ENCODE peak calls at places on chromosome 11, in five cellular contexts. One of them, this sample, is unnamed.

GRCh38 chr11:11416502-11416901 is 63.5 kb upstream of the CSNK2A3 start:
- DNase-seq in HCT116: no peak
- DNase-seq in PC-9: no peak
- DNase-seq in fibroblast of lung: peak
- DNase-seq in keratinocyte: no peak
- DNase-seq in this sample: peak

GRCh38 chr11:116513894-116514293 is 258.9 kb downstream of the BUD13 start:
- DNase-seq in fibroblast of lung: peak
- DNase-seq in PC-9: no peak
- DNase-seq in HCT116: peak
- DNase-seq in keratinocyte: no peak
- DNase-seq in this sample: peak

GRCh38 chr11:79263001-79263400 is 177.8 kb downstream of the TENM4 start:
- DNase-seq in HCT116: no peak
- DNase-seq in fibroblast of lung: peak
- DNase-seq in PC-9: no peak
- DNase-seq in keratinocyte: no peak
- DNase-seq in this sample: no peak

GRCh38 chr11:66950113-66950535 is 8.1 kb downstream of the PC start:
- DNase-seq in PC-9: peak
- DNase-seq in keratinocyte: peak
- DNase-seq in HCT116: peak
- DNase-seq in fibroblast of lung: peak
- DNase-seq in this sample: no peak

GRCh38 chr11:57180141-57180561 is 1.6 kb upstream of the LRRC55 start:
- DNase-seq in fibroblast of lung: no peak
- DNase-seq in keratinocyte: no peak
- DNase-seq in PC-9: no peak
- DNase-seq in HCT116: no peak
- DNase-seq in this sample: no peak

GRCh38 chr11:47327949-47328348 is 24.6 kb downstream of the MYBPC3 start:
- DNase-seq in fibroblast of lung: no peak
- DNase-seq in HCT116: no peak
- DNase-seq in PC-9: no peak
- DNase-seq in keratinocyte: no peak
- DNase-seq in this sample: no peak

GRCh38 chr11:77353131-77353530 is 51.6 kb upstream of the GDPD4 start:
- DNase-seq in keratinocyte: no peak
- DNase-seq in fibroblast of lung: peak
- DNase-seq in PC-9: no peak
- DNase-seq in HCT116: no peak
- DNase-seq in this sample: no peak

GRCh38 chr11:111206472-111206871 is 39.1 kb upstream of the POU2AF2 start:
- DNase-seq in fibroblast of lung: peak
- DNase-seq in PC-9: peak
- DNase-seq in HCT116: no peak
- DNase-seq in keratinocyte: no peak
- DNase-seq in this sample: no peak

GRCh38 chr11:89381094-89381493 is 110.1 kb downstream of the NOX4 start:
- DNase-seq in fibroblast of lung: peak
- DNase-seq in HCT116: no peak
- DNase-seq in keratinocyte: peak
- DNase-seq in PC-9: peak
- DNase-seq in this sample: no peak

GRCh38 chr11:121422675-121423074 is 29.4 kb upstream of the SORL1 start:
- DNase-seq in fibroblast of lung: no peak
- DNase-seq in PC-9: no peak
- DNase-seq in keratinocyte: no peak
- DNase-seq in HCT116: no peak
- DNase-seq in this sample: no peak

GRCh38 chr11:122468965-122469364 is 186.6 kb upstream of the UBASH3B start:
- DNase-seq in PC-9: no peak
- DNase-seq in fibroblast of lung: no peak
- DNase-seq in keratinocyte: no peak
- DNase-seq in HCT116: no peak
- DNase-seq in this sample: no peak

GRCh38 chr11:105456950-105457349 is 152.9 kb upstream of the GRIA4 start:
- DNase-seq in PC-9: no peak
- DNase-seq in fibroblast of lung: no peak
- DNase-seq in HCT116: no peak
- DNase-seq in keratinocyte: no peak
- DNase-seq in this sample: no peak

GRCh38 chr11:121575250-121575962 is 122.6 kb upstream of the SORL1-AS1 start:
- DNase-seq in PC-9: no peak
- DNase-seq in fibroblast of lung: peak
- DNase-seq in keratinocyte: no peak
- DNase-seq in HCT116: no peak
- DNase-seq in this sample: no peak

GRCh38 chr11:111910637-111911562 is 670 bp downstream of the CRYAB start:
- DNase-seq in PC-9: no peak
- DNase-seq in keratinocyte: no peak
- DNase-seq in fibroblast of lung: peak
- DNase-seq in HCT116: no peak
- DNase-seq in this sample: no peak

GRCh38 chr11:69433741-69434140 is 47.7 kb upstream of the LINC01488 start:
- DNase-seq in HCT116: no peak
- DNase-seq in PC-9: no peak
- DNase-seq in keratinocyte: no peak
- DNase-seq in fibroblast of lung: no peak
- DNase-seq in this sample: no peak

GRCh38 chr11:36057372-36058045 is 113.6 kb downstream of the LDLRAD3 start:
- DNase-seq in keratinocyte: no peak
- DNase-seq in fibroblast of lung: no peak
- DNase-seq in PC-9: no peak
- DNase-seq in HCT116: no peak
- DNase-seq in this sample: no peak

GRCh38 chr11:71301046-71301857 is 48.9 kb upstream of the SHANK2 start:
- DNase-seq in fibroblast of lung: no peak
- DNase-seq in HCT116: no peak
- DNase-seq in PC-9: no peak
- DNase-seq in keratinocyte: no peak
- DNase-seq in this sample: no peak

GRCh38 chr11:114340311-114341131 is 44.3 kb downstream of the NNMT start:
- DNase-seq in PC-9: peak
- DNase-seq in keratinocyte: no peak
- DNase-seq in fibroblast of lung: peak
- DNase-seq in HCT116: peak
- DNase-seq in this sample: peak

GRCh38 chr11:6733326-6734030 is 38.3 kb downstream of the OR2AG2 start:
- DNase-seq in HCT116: no peak
- DNase-seq in PC-9: no peak
- DNase-seq in fibroblast of lung: no peak
- DNase-seq in keratinocyte: no peak
- DNase-seq in this sample: peak

GRCh38 chr11:126002181-126002580 is 56.3 kb downstream of the VSIG10L2 start:
- DNase-seq in keratinocyte: no peak
- DNase-seq in fibroblast of lung: no peak
- DNase-seq in PC-9: no peak
- DNase-seq in HCT116: no peak
- DNase-seq in this sample: no peak

GRCh38 chr11:13043912-13044628 is 35.0 kb downstream of the RASSF10 start:
- DNase-seq in HCT116: no peak
- DNase-seq in fibroblast of lung: no peak
- DNase-seq in PC-9: no peak
- DNase-seq in keratinocyte: no peak
- DNase-seq in this sample: no peak

DNA sequence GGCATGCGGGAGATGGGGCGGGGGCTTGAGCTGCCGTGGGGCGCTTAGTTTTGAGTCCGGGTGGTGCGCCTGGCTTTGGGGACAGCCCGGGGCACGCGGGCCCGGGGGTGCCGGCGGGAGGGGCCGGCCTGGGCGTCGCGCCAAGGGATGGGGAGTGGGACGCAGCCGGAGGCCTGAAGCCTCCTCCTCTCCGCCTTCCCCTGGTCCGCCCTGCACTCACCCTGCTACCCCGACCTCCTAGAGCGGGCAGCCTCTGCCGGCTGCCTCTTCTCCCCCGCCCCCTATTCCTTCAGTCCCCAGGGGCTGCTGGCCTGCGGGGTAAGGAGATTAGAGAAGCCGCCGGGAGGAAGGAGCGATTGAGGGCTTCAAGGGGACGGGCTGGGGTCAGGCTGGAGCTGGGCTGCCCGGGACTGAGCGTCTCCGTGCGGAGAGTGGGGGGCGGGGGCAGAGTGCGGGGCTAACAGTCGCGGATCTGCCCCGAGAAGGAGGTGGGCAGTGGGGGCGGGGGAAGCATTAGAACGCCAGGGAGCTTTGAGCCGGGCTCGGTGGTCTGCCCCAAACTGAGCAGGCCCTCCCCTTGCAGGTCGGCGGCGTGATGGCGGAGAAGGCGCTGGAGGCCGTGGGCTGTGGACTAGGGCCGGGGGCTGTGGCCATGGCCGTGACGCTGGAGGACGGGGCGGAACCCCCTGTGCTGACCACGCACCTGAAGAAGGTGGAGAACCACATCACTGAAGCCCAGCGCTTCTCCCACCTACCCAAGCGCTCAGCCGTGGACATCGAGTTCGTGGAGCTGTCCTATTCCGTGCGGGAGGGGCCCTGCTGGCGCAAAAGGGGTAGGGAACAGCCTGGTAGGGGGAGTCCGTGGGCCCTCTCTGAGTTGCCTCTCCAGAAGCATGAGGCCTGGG is 771 bp downstream of the ABCG4 start:
- DNase-seq in keratinocyte: no peak
- DNase-seq in PC-9: no peak
- DNase-seq in HCT116: no peak
- DNase-seq in fibroblast of lung: no peak
- DNase-seq in this sample: peak
- TF ChIP-seq EZH2 in keratinocyte: peak
- TF ChIP-seq EZH2 in PC-9: no peak
- TF ChIP-seq EZH2 in HCT116: no peak
- TF ChIP-seq EZH2 in fibroblast of lung: no peak
- TF ChIP-seq EZH2 in this sample: no peak

GRCh38 chr11:64251722-64251985 is 324 bp downstream of the PLCB3 start:
- DNase-seq in HCT116: no peak
- DNase-seq in fibroblast of lung: no peak
- DNase-seq in keratinocyte: no peak
- DNase-seq in PC-9: no peak
- DNase-seq in this sample: no peak
- H3K4me3 ChIP-seq in HCT116: peak
- H3K4me3 ChIP-seq in fibroblast of lung: peak
- H3K4me3 ChIP-seq in keratinocyte: peak
- H3K4me3 ChIP-seq in PC-9: peak
- H3K4me3 ChIP-seq in this sample: peak

GRCh38 chr11:124841765-124842700 is 23.2 kb upstream of the ROBO3 start:
- DNase-seq in PC-9: no peak
- DNase-seq in fibroblast of lung: no peak
- DNase-seq in keratinocyte: no peak
- DNase-seq in HCT116: no peak
- DNase-seq in this sample: no peak

GRCh38 chr11:124839051-124839971 is 25.9 kb upstream of the ROBO3 start:
- DNase-seq in fibroblast of lung: no peak
- DNase-seq in keratinocyte: no peak
- DNase-seq in PC-9: no peak
- DNase-seq in HCT116: no peak
- DNase-seq in this sample: no peak

GRCh38 chr11:124839972-124840621 is 25.1 kb upstream of the ROBO3 start:
- DNase-seq in keratinocyte: no peak
- DNase-seq in HCT116: no peak
- DNase-seq in fibroblast of lung: no peak
- DNase-seq in PC-9: no peak
- DNase-seq in this sample: no peak

GRCh38 chr11:124841186-124841585 is 24.0 kb upstream of the ROBO3 start:
- DNase-seq in HCT116: no peak
- DNase-seq in PC-9: peak
- DNase-seq in fibroblast of lung: peak
- DNase-seq in keratinocyte: no peak
- DNase-seq in this sample: no peak

GRCh38 chr11:124840666-124841065 is 24.6 kb upstream of the ROBO3 start:
- DNase-seq in PC-9: no peak
- DNase-seq in HCT116: no peak
- DNase-seq in keratinocyte: no peak
- DNase-seq in fibroblast of lung: no peak
- DNase-seq in this sample: no peak
- TF ChIP-seq EZH2 in PC-9: no peak
- TF ChIP-seq EZH2 in HCT116: no peak
- TF ChIP-seq EZH2 in keratinocyte: no peak
- TF ChIP-seq EZH2 in fibroblast of lung: no peak
- TF ChIP-seq EZH2 in this sample: no peak

GRCh38 chr11:17748761-17749721 is 14.5 kb downstream of the KCNC1 start:
- DNase-seq in fibroblast of lung: no peak
- DNase-seq in PC-9: no peak
- DNase-seq in keratinocyte: no peak
- DNase-seq in HCT116: no peak
- DNase-seq in this sample: no peak
- H3K4me3 ChIP-seq in fibroblast of lung: no peak
- H3K4me3 ChIP-seq in PC-9: no peak
- H3K4me3 ChIP-seq in keratinocyte: no peak
- H3K4me3 ChIP-seq in HCT116: no peak
- H3K4me3 ChIP-seq in this sample: no peak

GRCh38 chr11:93326681-93327080 is 3.9 kb upstream of the DEUP1 start:
- DNase-seq in PC-9: no peak
- DNase-seq in keratinocyte: no peak
- DNase-seq in HCT116: no peak
- DNase-seq in fibroblast of lung: no peak
- DNase-seq in this sample: no peak

GRCh38 chr11:93329936-93330445 is 551 bp upstream of the DEUP1 start:
- DNase-seq in HCT116: no peak
- DNase-seq in PC-9: no peak
- DNase-seq in keratinocyte: no peak
- DNase-seq in fibroblast of lung: peak
- DNase-seq in this sample: no peak

GRCh38 chr11:93330446-93330984 is at the start of gene DEUP1:
- DNase-seq in HCT116: no peak
- DNase-seq in PC-9: no peak
- DNase-seq in keratinocyte: no peak
- DNase-seq in fibroblast of lung: peak
- DNase-seq in this sample: no peak
- TF ChIP-seq EZH2 in HCT116: no peak
- TF ChIP-seq EZH2 in PC-9: no peak
- TF ChIP-seq EZH2 in keratinocyte: no peak
- TF ChIP-seq EZH2 in fibroblast of lung: no peak
- TF ChIP-seq EZH2 in this sample: no peak

DNA sequence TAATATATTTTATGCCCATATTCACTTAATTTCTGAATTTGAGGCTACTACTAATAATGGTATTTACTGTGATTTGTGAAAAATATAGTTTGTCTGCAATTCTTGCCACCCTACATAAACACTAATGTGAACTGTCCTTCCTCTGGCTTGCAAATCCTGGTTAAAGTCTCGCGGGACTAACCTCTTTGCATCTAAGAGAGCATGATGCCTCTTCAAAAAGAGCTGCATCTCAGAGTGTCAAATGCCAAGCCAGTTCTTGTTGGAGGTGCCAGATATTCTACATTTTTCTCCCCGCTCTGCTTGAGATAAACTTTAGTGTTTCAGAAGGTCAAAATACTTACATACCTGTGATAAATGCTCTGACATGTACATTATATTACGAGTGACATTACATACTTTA is 2.1 kb downstream of the ARHGAP42 start:
- DNase-seq in PC-9: no peak
- DNase-seq in keratinocyte: no peak
- DNase-seq in fibroblast of lung: no peak
- DNase-seq in HCT116: no peak
- DNase-seq in this sample: no peak
- H3K4me3 ChIP-seq in PC-9: peak
- H3K4me3 ChIP-seq in keratinocyte: no peak
- H3K4me3 ChIP-seq in fibroblast of lung: peak
- H3K4me3 ChIP-seq in HCT116: no peak
- H3K4me3 ChIP-seq in this sample: no peak

GRCh38 chr11:2270322-2271076 is at the start of gene ASCL2:
- DNase-seq in PC-9: no peak
- DNase-seq in HCT116: no peak
- DNase-seq in fibroblast of lung: no peak
- DNase-seq in keratinocyte: no peak
- DNase-seq in this sample: no peak
- TF ChIP-seq EZH2 in PC-9: no peak
- TF ChIP-seq EZH2 in HCT116: no peak
- TF ChIP-seq EZH2 in fibroblast of lung: no peak
- TF ChIP-seq EZH2 in keratinocyte: no peak
- TF ChIP-seq EZH2 in this sample: no peak

GRCh38 chr11:65329503-65329902 is 4.1 kb upstream of the DPF2 start:
- DNase-seq in HCT116: no peak
- DNase-seq in keratinocyte: no peak
- DNase-seq in fibroblast of lung: no peak
- DNase-seq in PC-9: no peak
- DNase-seq in this sample: no peak
- H3K4me3 ChIP-seq in HCT116: no peak
- H3K4me3 ChIP-seq in keratinocyte: no peak
- H3K4me3 ChIP-seq in fibroblast of lung: no peak
- H3K4me3 ChIP-seq in PC-9: peak
- H3K4me3 ChIP-seq in this sample: no peak